ENCODE peak calls at places on chromosomes 16 and 17, in ten cellular contexts. V is left ventricle myocardium inferior; M is CD8-positive, alpha-beta T cell; F is AG04450; O is gastrocnemius medialis; Y is heart left ventricle; H is IMR-90; D is GM12865; K is mammary epithelial cell; P is suprapubic skin. G is an unnamed sample.

GRCh38 chr17:82941021-82942001 is 101.5 kb upstream of the ZNF750 start:
- DNase-seq in M (no peak), P (no peak), Y (no peak), F (no peak), D (no peak), O (no peak), H (no peak), V (peak; percentile 12), K (no peak), G (no peak)

GRCh38 chr16:48353565-48354163 is 31.5 kb downstream of the SIAH1 start:
- DNase-seq in V (no peak), F (peak; percentile 37), H (peak; percentile 75), P (no peak), O (peak; percentile 32), M (peak; percentile 75), Y (peak; percentile 49), K (peak; percentile 58), D (peak; percentile 80), G (peak; percentile 82)

GRCh38 chr17:79919862-79920720 is 80.9 kb upstream of the CBX4 start:
- DNase-seq in H (no peak), D (no peak), M (no peak), V (no peak), K (no peak), P (no peak), F (no peak), O (no peak), Y (no peak), G (no peak)

GRCh38 chr17:48907713-48908046 is 527 bp upstream of the UBE2Z start:
- DNase-seq in D (no peak), O (no peak), P (no peak), F (no peak), V (no peak), K (no peak), M (no peak), H (peak; percentile 64), Y (no peak), G (peak; percentile 68)

GRCh38 chr17:8156174-8156992 is 4.2 kb upstream of the PER1 start:
- DNase-seq in H (peak; percentile 100), P (peak; percentile 100), F (peak; percentile 100), K (peak; percentile 100), D (peak; percentile 100), O (peak; percentile 100), M (peak; percentile 100), Y (peak; percentile 100), V (peak; percentile 100), G (peak; percentile 100)

GRCh38 chr17:79797492-79798295 is 817 bp upstream of the CBX8 start:
- DNase-seq in M (no peak), P (no peak), Y (no peak), V (no peak), K (no peak), O (no peak), F (no peak), D (peak; percentile 41), H (no peak), G (no peak)

GRCh38 chr16:50261707-50262235 is 4.6 kb upstream of the ADCY7 start:
- DNase-seq in Y (no peak), P (no peak), H (no peak), O (no peak), F (no peak), K (no peak), M (no peak), D (no peak), V (no peak), G (no peak)

GRCh38 chr17:77098884-77099545 is 41.8 kb upstream of the SEC14L1 start:
- DNase-seq in M (peak; percentile 62), F (peak; percentile 50), K (peak; percentile 38), D (no peak), V (no peak), O (peak; percentile 71), H (peak; percentile 85), Y (peak; percentile 69), P (no peak), G (peak; percentile 94)

GRCh38 chr17:29891131-29891530 is 38.9 kb downstream of the SSH2 start:
- DNase-seq in P (no peak), Y (no peak), V (no peak), H (no peak), M (no peak), F (no peak), K (no peak), D (peak; percentile 12), O (no peak), G (no peak)

GRCh38 chr17:68763551-68763950 is 162.4 kb upstream of the FAM20A start:
- DNase-seq in H (peak; percentile 40), Y (no peak), P (no peak), M (no peak), D (no peak), V (no peak), O (no peak), K (peak; percentile 64), F (no peak), G (no peak)

GRCh38 chr17:68759343-68760140 is 158.4 kb upstream of the FAM20A start:
- DNase-seq in H (peak; percentile 93), V (peak; percentile 85), O (peak; percentile 77), K (peak; percentile 82), Y (peak; percentile 86), D (peak; percentile 82), F (peak; percentile 86), P (peak; percentile 88), M (peak; percentile 23), G (peak; percentile 96)

GRCh38 chr17:68762911-68763310 is 161.7 kb upstream of the FAM20A start:
- DNase-seq in M (no peak), H (no peak), K (no peak), F (no peak), P (no peak), O (no peak), V (no peak), D (no peak), Y (no peak), G (no peak)

GRCh38 chr17:68759002-68759342 is 157.8 kb upstream of the FAM20A start:
- DNase-seq in H (no peak), K (no peak), M (no peak), F (no peak), D (no peak), O (no peak), Y (no peak), P (no peak), V (no peak), G (no peak)

GRCh38 chr17:68760141-68760475 is 158.9 kb upstream of the FAM20A start:
- DNase-seq in D (no peak), Y (no peak), H (no peak), M (no peak), V (no peak), K (no peak), O (no peak), F (no peak), P (no peak), G (no peak)
- TF ChIP-seq CTCF in D (no peak), Y (no peak), H (no peak), M (no peak), V (peak; percentile 23), K (no peak), O (no peak), F (no peak), P (no peak), G (no peak)

GRCh38 chr17:2025220-2025621 is at the start of gene RTN4RL1:
- DNase-seq in H (no peak), P (peak; percentile 88), D (peak; percentile 42), K (peak; percentile 85), O (peak; percentile 47), V (peak; percentile 78), F (no peak), Y (peak; percentile 68), M (peak; percentile 77), G (peak; percentile 32)
- H3K4me3 ChIP-seq in H (peak within 1 kb of the TSS; percentile 29), P (peak within 1 kb of the TSS; percentile 74), D (no peak within 1 kb of the TSS), K (peak within 1 kb of the TSS; percentile 57), O (peak within 1 kb of the TSS; percentile 75), V (peak within 1 kb of the TSS; percentile 77), F (peak within 1 kb of the TSS; percentile 45), Y (peak within 1 kb of the TSS; percentile 47), M (peak within 1 kb of the TSS; percentile 68), G (peak within 1 kb of the TSS; percentile 30)

DNA sequence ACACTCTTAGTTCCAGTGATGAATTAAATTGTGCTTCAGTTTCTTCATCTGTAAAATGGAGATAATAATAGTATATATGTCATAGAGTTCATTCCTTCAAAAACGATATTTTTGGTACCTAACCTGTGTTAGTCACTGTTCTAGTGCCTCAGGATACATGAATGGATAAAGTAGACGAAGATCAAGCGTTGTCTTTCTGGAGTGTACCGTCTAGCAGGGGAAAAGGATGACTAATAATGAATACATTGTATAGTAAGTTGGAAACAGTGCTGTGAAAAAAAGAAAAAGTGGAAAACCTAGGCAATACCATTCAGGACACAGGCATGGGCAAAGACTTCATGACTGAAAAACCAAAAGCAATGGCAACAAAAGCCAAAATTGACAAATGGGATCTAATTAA is 8.6 kb downstream of the KRT10 start:
- DNase-seq in P (no peak), Y (no peak), M (no peak), F (no peak), O (no peak), D (no peak), V (no peak), H (peak; percentile 47), K (peak; percentile 95), G (no peak)
- TF ChIP-seq CTCF in P (no peak), Y (no peak), M (no peak), F (no peak), O (no peak), D (no peak), V (no peak), H (no peak), K (no peak), G (no peak)

GRCh38 chr17:19242926-19243325 is 5.8 kb downstream of the EPN2 start:
- DNase-seq in Y (no peak), O (no peak), M (no peak), D (no peak), H (no peak), F (no peak), V (no peak), K (no peak), P (peak; percentile 10), G (no peak)

GRCh38 chr17:19239544-19239943 is 2.4 kb downstream of the EPN2 start:
- DNase-seq in H (no peak), K (no peak), M (no peak), D (no peak), O (no peak), Y (no peak), P (no peak), F (no peak), V (no peak), G (peak; percentile 41)

GRCh38 chr17:19237389-19238166 is 412 bp downstream of the EPN2 start:
- DNase-seq in D (peak; percentile 29), O (no peak), H (no peak), Y (peak; percentile 57), F (no peak), P (peak; percentile 80), K (peak; percentile 26), M (no peak), V (peak; percentile 37), G (no peak)

GRCh38 chr17:19242323-19242722 is 5.2 kb downstream of the EPN2 start:
- DNase-seq in P (no peak), O (no peak), D (no peak), H (no peak), M (no peak), V (no peak), F (no peak), Y (no peak), K (peak; percentile 51), G (no peak)

GRCh38 chr17:19238167-19238505 is 970 bp downstream of the EPN2 start:
- DNase-seq in H (no peak), K (peak; percentile 32), D (no peak), M (no peak), O (no peak), Y (peak; percentile 35), F (no peak), P (peak; percentile 70), V (peak; percentile 33), G (no peak)
- H3K4me3 ChIP-seq in H (peak overlapping the region; percentile 98), K (peak overlapping the region; percentile 98), D (peak overlapping the region; percentile 99), M (peak overlapping the region; percentile 62), O (peak overlapping the region; percentile 92), Y (peak overlapping the region; percentile 74), F (peak overlapping the region; percentile 94), P (peak overlapping the region; percentile 83), V (peak overlapping the region; percentile 100), G (peak overlapping the region; percentile 93)

G was measured in fibroblast of pulmonary artery.